ENCODE peak calls at places on chromosomes 3 and 15, in nine cellular contexts. W, R, T, P, H, D, L, J and C are unnamed samples.
A peak's percentile ranks its signal among the peaks of the same experiment; 100 is the strongest.

GRCh38 chr15:66884661-66885237 is 180.7 kb upstream of the SMAD3 start:
- DNase-seq in H (no peak), L (no peak), T (no peak), J (no peak), P (no peak), R (no peak), W (no peak), D (no peak), C (no peak)

GRCh38 chr3:124636101-124636862 is 94.0 kb upstream of the UMPS start:
- DNase-seq in P (no peak), T (no peak), D (no peak), L (no peak), H (no peak), J (no peak), R (no peak), W (no peak), C (no peak)

GRCh38 chr3:43629254-43629653 is 7.4 kb upstream of the ANO10 start:
- DNase-seq in R (no peak), W (no peak), T (no peak), D (peak; percentile 36), H (no peak), P (no peak), L (no peak), J (no peak), C (no peak)

GRCh38 chr3:132645058-132645457 is 14.6 kb downstream of the ACAD11 start:
- DNase-seq in H (no peak), L (peak; percentile 28), D (no peak), J (no peak), R (no peak), W (peak; percentile 15), T (no peak), P (no peak), C (no peak)

GRCh38 chr3:174215426-174215825 is 643.7 kb upstream of the NAALADL2 start:
- DNase-seq in R (no peak), T (no peak), L (no peak), D (no peak), J (no peak), W (no peak), P (no peak), H (no peak), C (no peak)

GRCh38 chr3:122714269-122714668 is 33.6 kb downstream of the PARP14 start:
- DNase-seq in W (no peak), T (no peak), D (no peak), L (no peak), J (no peak), H (no peak), P (no peak), R (no peak), C (no peak)

GRCh38 chr15:91480426-91480825 is 373.1 kb upstream of the SLCO3A1 start:
- DNase-seq in J (no peak), W (no peak), R (no peak), T (no peak), D (no peak), H (no peak), L (no peak), P (no peak), C (no peak)

GRCh38 chr3:133914839-133915600 is 19.3 kb upstream of the RAB6B start:
- DNase-seq in R (no peak), H (no peak), L (no peak), W (no peak), P (no peak), J (no peak), D (no peak), T (no peak), C (no peak)

GRCh38 chr15:29133321-29133720 is 136.3 kb downstream of the NSMCE3 start:
- DNase-seq in H (no peak), L (no peak), J (no peak), D (no peak), W (no peak), T (no peak), P (no peak), R (no peak), C (no peak)

GRCh38 chr3:177603137-177603603 is 405.9 kb upstream of the TBL1XR1 start:
- DNase-seq in R (no peak), P (no peak), T (no peak), L (no peak), D (no peak), W (no peak), J (peak; percentile 49), H (no peak), C (peak; percentile 61)

GRCh38 chr3:42216820-42217416 is 49.1 kb downstream of the CCK start:
- DNase-seq in T (no peak), W (no peak), H (no peak), D (no peak), J (peak; percentile 35), R (no peak), P (no peak), L (peak; percentile 40), C (no peak)

GRCh38 chr15:37015476-37015875 is 84.9 kb downstream of the MEIS2 start:
- DNase-seq in D (no peak), H (no peak), P (no peak), R (no peak), T (no peak), W (no peak), J (peak; percentile 36), L (no peak), C (peak; percentile 20)

GRCh38 chr3:192026656-192027055 is 565.7 kb downstream of the PYDC2 start:
- DNase-seq in T (no peak), W (no peak), L (no peak), D (no peak), J (no peak), H (no peak), P (no peak), R (no peak), C (no peak)

GRCh38 chr3:138394156-138394555 is 40.3 kb upstream of the ESYT3 start:
- DNase-seq in D (no peak), H (no peak), T (no peak), J (no peak), L (no peak), R (no peak), P (no peak), W (no peak), C (no peak)

GRCh38 chr3:151774235-151774634 is 39.7 kb upstream of the AADAC start:
- DNase-seq in H (no peak), L (no peak), P (no peak), T (no peak), R (no peak), J (no peak), W (no peak), D (no peak), C (no peak)

GRCh38 chr15:90165659-90166489 is 35.3 kb upstream of the SEMA4B start:
- DNase-seq in W (peak; percentile 99), L (peak; percentile 100), D (peak; percentile 95), H (no peak), P (peak; percentile 92), T (peak; percentile 82), R (peak; percentile 57), J (peak; percentile 76), C (peak; percentile 45)
- H3K4me3 ChIP-seq in W (peak overlapping the region; percentile 14), L (no peak overlapping the region), D (no peak overlapping the region), H (no peak overlapping the region), P (no peak overlapping the region), T (no peak overlapping the region), R (no peak overlapping the region), J (no peak overlapping the region), C (no peak overlapping the region)

DNA sequence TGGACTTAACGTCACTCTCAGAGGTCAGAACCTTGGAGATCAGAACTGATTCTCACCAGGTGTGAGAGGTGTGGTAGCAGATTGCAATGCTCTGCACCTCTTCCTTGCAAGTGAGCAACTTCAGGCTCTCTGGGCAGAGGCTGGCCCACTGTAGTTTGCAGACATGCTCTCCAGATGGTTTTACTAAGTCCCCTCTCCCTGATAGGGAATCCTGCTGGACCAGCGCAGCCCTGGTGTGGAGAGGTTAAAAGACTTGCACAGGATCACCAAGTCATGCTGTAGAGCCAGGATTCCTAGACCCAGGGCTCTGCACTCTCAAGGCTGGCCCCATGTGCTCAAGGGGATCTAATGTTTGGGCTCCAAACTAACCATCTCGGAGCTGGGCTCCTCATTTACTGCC is 62.2 kb downstream of the RPL39L start:
- DNase-seq in W (no peak), H (no peak), P (no peak), T (no peak), L (no peak), D (no peak), J (no peak), R (no peak), C (no peak)
- TF ChIP-seq CTCF in W (no peak), H (no peak), P (no peak), T (no peak), L (no peak), D (no peak), J (no peak), R (no peak), C (no peak)

GRCh38 chr3:29281265-29282228 is 676 bp downstream of the RBMS3 start:
- DNase-seq in T (no peak), R (no peak), W (no peak), J (peak; percentile 63), L (peak; percentile 74), D (no peak), H (no peak), P (no peak), C (peak; percentile 31)

GRCh38 chr3:29282431-29283296 is 1.8 kb downstream of the RBMS3 start:
- DNase-seq in J (no peak), R (no peak), H (no peak), L (peak; percentile 74), D (no peak), W (no peak), P (no peak), T (no peak), C (no peak)

GRCh38 chr3:29279276-29279675 is 1.6 kb upstream of the RBMS3 start:
- DNase-seq in W (no peak), H (no peak), R (no peak), L (no peak), D (no peak), P (no peak), J (no peak), T (no peak), C (no peak)

GRCh38 chr3:29279830-29280229 is 1.0 kb upstream of the RBMS3 start:
- DNase-seq in P (no peak), W (no peak), T (no peak), R (peak; percentile 22), L (peak; percentile 35), H (no peak), J (no peak), D (no peak), C (no peak)

GRCh38 chr3:29280675-29281264 is at the start of gene RBMS3:
- DNase-seq in L (peak; percentile 89), P (peak; percentile 82), T (peak; percentile 94), R (peak; percentile 85), D (peak; percentile 70), J (peak; percentile 74), H (no peak), W (no peak), C (peak; percentile 47)
- H3K4me3 ChIP-seq in L (peak within 1 kb of the TSS; percentile 72), P (peak within 1 kb of the TSS; percentile 81), T (peak within 1 kb of the TSS; percentile 51), R (peak within 1 kb of the TSS; percentile 76), D (peak within 1 kb of the TSS; percentile 49), J (peak within 1 kb of the TSS; percentile 65), H (peak within 1 kb of the TSS; percentile 67), W (peak within 1 kb of the TSS; percentile 43), C (peak within 1 kb of the TSS; percentile 75)

DNA sequence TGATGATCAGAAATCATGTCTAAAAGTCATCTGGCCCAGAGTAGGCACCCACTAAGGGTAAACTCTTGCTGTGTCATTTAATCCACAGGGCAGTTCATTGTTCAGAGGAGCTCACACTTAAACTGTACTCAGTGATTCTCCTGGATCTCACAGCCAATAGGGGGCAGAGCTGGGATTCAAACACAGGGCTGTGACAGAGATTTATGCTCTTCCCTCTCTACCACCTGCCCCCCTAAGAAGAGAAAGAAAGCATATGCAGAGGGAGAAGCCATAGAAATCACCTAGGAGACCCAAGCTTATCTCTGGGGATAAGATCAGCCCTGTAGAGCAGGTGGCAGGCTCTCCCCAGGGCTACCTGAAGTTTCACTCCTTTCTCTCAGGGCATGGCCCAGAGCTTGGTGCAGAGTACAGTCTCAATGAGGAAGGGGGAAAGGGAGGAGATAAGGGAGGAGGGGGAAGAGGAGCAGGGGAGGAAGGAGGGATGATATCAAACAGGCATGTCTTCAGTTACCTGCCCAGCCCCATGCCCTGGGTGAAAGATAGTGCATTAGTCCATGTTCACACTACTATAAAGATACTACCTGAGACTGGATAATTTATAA is 51.8 kb upstream of the ADPGK start:
- DNase-seq in W (no peak), L (peak; percentile 22), T (no peak), R (no peak), D (no peak), J (peak; percentile 8), P (no peak), H (no peak), C (no peak)
- TF ChIP-seq CTCF in W (no peak), L (peak; percentile 45), T (no peak), R (peak; percentile 16), D (peak; percentile 20), J (peak; percentile 19), P (no peak), H (peak; percentile 14), C (peak; percentile 43)